ENCODE peak calls at places on chromosome 7, in six cellular contexts. Z is psoas muscle, C is HCT116, S is pancreas, Y is A673, J is breast epithelium. R is an unnamed sample.
A peak's percentile ranks its signal among the peaks of the same experiment; 100 is the strongest.

GRCh38 chr7:137882261-137882668 is 35.5 kb upstream of the DGKI start:
- DNase-seq in Z (peak; percentile 74), C (peak; percentile 85), S (no peak), Y (no peak), J (no peak), R (no peak)

GRCh38 chr7:91405093-91405492 is 140.9 kb downstream of the FZD1 start:
- DNase-seq in Z (no peak), C (no peak), S (no peak), Y (no peak), J (no peak), R (no peak)

GRCh38 chr7:155965010-155965409 is 152.7 kb upstream of the SHH start:
- DNase-seq in Z (no peak), C (peak; percentile 91), S (no peak), Y (no peak), J (peak; percentile 42), R (no peak)

GRCh38 chr7:78363866-78364265 is 565.3 kb downstream of the PHTF2 start:
- DNase-seq in Z (no peak), C (no peak), S (no peak), Y (peak; percentile 4), J (no peak), R (no peak)

GRCh38 chr7:64521409-64521984 is 41.4 kb downstream of the ZNF680 start:
- DNase-seq in Z (no peak), C (no peak), S (no peak), Y (no peak), J (no peak), R (no peak)

GRCh38 chr7:131111-132094 is 61.0 kb upstream of the FAM20C start:
- DNase-seq in Z (peak; percentile 51), C (no peak), S (no peak), Y (no peak), J (no peak), R (peak; percentile 64)

GRCh38 chr7:55971045-55971444 is 6.7 kb downstream of the NIPSNAP2 start:
- DNase-seq in Z (no peak), C (no peak), S (no peak), Y (no peak), J (no peak), R (no peak)

GRCh38 chr7:2321020-2321419 is 6.8 kb upstream of the SNX8 start:
- DNase-seq in Z (no peak), C (no peak), S (no peak), Y (no peak), J (no peak), R (peak; percentile 72)

GRCh38 chr7:135729230-135729629 is 1.2 kb upstream of the SLC13A4 start:
- DNase-seq in Z (no peak), C (no peak), S (no peak), Y (no peak), J (no peak), R (no peak)

GRCh38 chr7:24384362-24385030 is 100.5 kb downstream of the NPY start:
- DNase-seq in Z (no peak), C (no peak), S (no peak), Y (no peak), J (no peak), R (no peak)

GRCh38 chr7:150311146-150311545 is 12.0 kb upstream of the LRRC61 start:
- DNase-seq in Z (no peak), C (no peak), S (no peak), Y (no peak), J (no peak), R (no peak)

GRCh38 chr7:88566174-88566729 is 193.2 kb upstream of the ZNF804B start:
- DNase-seq in Z (no peak), C (no peak), S (no peak), Y (no peak), J (no peak), R (peak; percentile 7)

GRCh38 chr7:84228526-84228925 is 33.9 kb upstream of the SEMA3A start:
- DNase-seq in Z (no peak), C (no peak), S (no peak), Y (no peak), J (no peak), R (peak; percentile 14)

GRCh38 chr7:134645478-134645877 is 1.2 kb upstream of the BPGM start:
- DNase-seq in Z (no peak), C (no peak), S (no peak), Y (no peak), J (no peak), R (no peak)

GRCh38 chr7:1282679-1283078 is 50.0 kb downstream of the UNCX start:
- DNase-seq in Z (no peak), C (no peak), S (no peak), Y (no peak), J (no peak), R (no peak)

GRCh38 chr7:77395543-77395942 is 20.6 kb downstream of the GSAP start:
- DNase-seq in Z (no peak), C (no peak), S (no peak), Y (no peak), J (no peak), R (no peak)

GRCh38 chr7:7799138-7799537 is 80.7 kb upstream of the RPA3 start:
- DNase-seq in Z (no peak), C (no peak), S (no peak), Y (no peak), J (no peak), R (no peak)

GRCh38 chr7:99357701-99358490 is 16.6 kb upstream of the ARPC1B start:
- DNase-seq in Z (no peak), C (no peak), S (no peak), Y (no peak), J (no peak), R (no peak)

GRCh38 chr7:121547341-121548092 is 151.4 kb upstream of the FAM3C start:
- DNase-seq in Z (no peak), C (peak; percentile 63), S (no peak), Y (peak; percentile 72), J (no peak), R (peak; percentile 24)

GRCh38 chr7:37494940-37495339 is 46.3 kb upstream of the ELMO1 start:
- DNase-seq in Z (no peak), C (no peak), S (no peak), Y (no peak), J (no peak), R (peak; percentile 12)

GRCh38 chr7:120996333-120996982 is 7.9 kb downstream of the CPED1 start:
- DNase-seq in Z (peak; percentile 27), C (no peak), S (peak; percentile 72), Y (peak; percentile 88), J (peak; percentile 56), R (no peak)

GRCh38 chr7:26633557-26633956 is 230.8 kb downstream of the SKAP2 start:
- DNase-seq in Z (no peak), C (no peak), S (no peak), Y (no peak), J (no peak), R (no peak)

GRCh38 chr7:55100172-55100961 is 81.5 kb downstream of the EGFR start:
- DNase-seq in Z (peak; percentile 79), C (no peak), S (peak; percentile 74), Y (no peak), J (no peak), R (no peak)

GRCh38 chr7:147911224-147911623 is 679.3 kb upstream of the C7orf33 start:
- DNase-seq in Z (no peak), C (no peak), S (no peak), Y (no peak), J (no peak), R (no peak)

GRCh38 chr7:44488955-44489354 is 1.5 kb downstream of the NUDCD3 start:
- DNase-seq in Z (no peak), C (no peak), S (no peak), Y (no peak), J (no peak), R (no peak)
- H3K4me3 ChIP-seq in Z (peak overlapping the region; percentile 88), C (peak overlapping the region; percentile 95), S (peak overlapping the region; percentile 74), Y (peak overlapping the region; percentile 81), J (peak overlapping the region; percentile 86), R (no peak overlapping the region)

GRCh38 chr7:4020086-4020485 is 662.0 kb upstream of the FOXK1 start:
- DNase-seq in Z (no peak), C (no peak), S (no peak), Y (no peak), J (no peak), R (no peak)
- H3K27me3 ChIP-seq in Z (peaks cover 4% of the 10 kb centered on the region), C (no peaks in the 10 kb centered on the region), S (no peaks in the 10 kb centered on the region), Y (no peaks in the 10 kb centered on the region), J (no peaks in the 10 kb centered on the region), R (no peaks in the 10 kb centered on the region)

GRCh38 chr7:139393621-139394215 is 34.0 kb downstream of the LUC7L2 start:
- DNase-seq in Z (no peak), C (no peak), S (no peak), Y (no peak), J (no peak), R (no peak)

GRCh38 chr7:139397192-139397591 is 37.5 kb downstream of the LUC7L2 start:
- DNase-seq in Z (no peak), C (no peak), S (no peak), Y (no peak), J (no peak), R (no peak)

GRCh38 chr7:139394553-139394952 is 34.9 kb downstream of the LUC7L2 start:
- DNase-seq in Z (no peak), C (no peak), S (no peak), Y (no peak), J (no peak), R (no peak)

DNA sequence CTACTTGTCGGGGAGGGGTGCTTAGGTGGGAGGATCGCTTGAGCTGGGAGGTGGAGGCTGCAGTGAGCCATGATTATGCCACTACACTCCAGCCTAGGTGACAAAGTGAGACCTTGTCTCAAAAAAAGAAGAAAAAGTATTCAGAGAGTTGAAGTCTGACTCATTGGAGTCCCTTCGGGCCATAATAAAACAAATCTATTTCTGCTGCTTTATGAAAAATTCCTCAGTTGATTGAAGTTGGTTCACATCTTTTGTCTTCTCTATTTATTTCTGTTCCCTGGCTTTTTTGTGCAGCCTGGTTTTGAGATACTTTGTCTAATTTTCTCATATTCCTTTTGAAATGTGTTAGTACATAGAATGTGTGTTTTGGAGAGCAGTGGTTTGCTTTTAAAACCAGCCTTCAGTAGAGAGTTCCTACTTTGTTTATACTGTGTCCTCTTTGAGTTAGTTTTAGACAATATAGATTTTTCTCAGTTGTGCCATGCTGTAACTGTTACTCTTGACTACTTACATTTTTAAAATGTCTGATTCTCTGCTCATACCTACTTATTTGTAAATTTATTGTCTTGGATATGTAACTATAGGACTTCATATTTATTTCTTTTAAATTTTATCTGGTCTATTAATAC is 36.7 kb downstream of the LUC7L2 start:
- DNase-seq in Z (no peak), C (no peak), S (no peak), Y (no peak), J (no peak), R (no peak)
- H3K36me3 ChIP-seq in Z (peaks cover 89% of the 10 kb centered on the region), C (peaks cover 22% of the 10 kb centered on the region), S (no peaks in the 10 kb centered on the region), Y (peaks cover 31% of the 10 kb centered on the region), J (no peaks in the 10 kb centered on the region), R (peaks cover 5% of the 10 kb centered on the region)

DNA sequence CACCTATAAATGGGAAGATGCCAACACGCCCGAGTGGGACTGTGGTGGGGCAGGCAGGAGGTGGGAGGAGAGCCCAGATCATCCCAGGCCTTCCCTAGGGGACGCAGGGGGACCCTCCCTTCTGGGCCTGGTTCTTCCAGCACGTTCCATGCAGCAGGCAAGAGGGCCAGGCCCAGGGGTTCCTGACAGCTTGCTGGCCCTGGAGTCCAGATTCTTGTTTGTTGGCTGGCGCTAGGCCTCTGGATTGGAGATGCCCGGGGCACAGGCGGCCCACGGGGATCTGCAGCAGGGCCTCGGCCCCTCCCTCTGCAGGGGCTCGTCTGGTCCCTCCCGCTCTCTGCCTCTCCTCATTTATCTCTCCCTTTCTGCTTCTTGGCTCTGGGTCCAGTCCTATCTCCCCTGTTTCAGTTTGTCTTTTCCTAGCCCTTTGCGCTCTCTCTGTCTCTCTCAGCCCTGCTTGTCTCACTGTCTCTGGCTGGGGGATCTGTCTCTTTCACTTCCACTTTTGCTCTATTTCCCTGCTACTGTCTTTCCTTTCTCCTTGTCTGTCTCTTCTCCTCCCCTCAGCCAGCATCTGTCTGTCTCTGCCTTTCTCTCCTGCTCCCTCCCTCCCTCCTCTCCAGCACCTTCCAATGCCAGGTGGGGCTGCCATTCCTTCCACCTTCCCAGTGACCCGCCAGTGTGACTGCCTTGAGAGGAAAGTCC is 1.1 kb upstream of the AQP1 start:
- DNase-seq in Z (no peak), C (no peak), S (no peak), Y (no peak), J (no peak), R (no peak)
- H3K4me3 ChIP-seq in Z (no peak overlapping the region), C (no peak overlapping the region), S (no peak overlapping the region), Y (no peak overlapping the region), J (no peak overlapping the region), R (no peak overlapping the region)